ENCODE peak calls at places on chromosomes 4 and X, in nine cellular contexts. One of them, this sample, is unnamed.

GRCh38 chr4:7829687-7830580 is 109.7 kb downstream of the AFAP1 start:
- DNase-seq in stimulated activated CD4-positive, alpha-beta T cell treated with anti-CD3 and anti-CD28 coated beads, Interleukin-1b, Interleukin-23, amount 100 ng/mL, for 24 hours: no peak
- DNase-seq in IMR-90: no peak
- DNase-seq in sciatic nerve: no peak
- DNase-seq in AG20443: no peak
- DNase-seq in stimulated activated CD8-positive, alpha-beta memory T cell treated with anti-CD3 and anti-CD28 coated beads, Interleukin-12 subunit alpha, Interleukin-12 subunit beta, amount 100 ng/mL, for 1 hour: no peak
- DNase-seq in A172: no peak
- DNase-seq in HT1080: no peak
- DNase-seq in left colon: peak
- DNase-seq in this sample: no peak

GRCh38 chr4:26434030-26434639 is 56.1 kb downstream of the CCKAR start:
- DNase-seq in AG20443: no peak
- DNase-seq in IMR-90: peak
- DNase-seq in sciatic nerve: no peak
- DNase-seq in A172: no peak
- DNase-seq in left colon: no peak
- DNase-seq in stimulated activated CD4-positive, alpha-beta T cell treated with anti-CD3 and anti-CD28 coated beads, Interleukin-1b, Interleukin-23, amount 100 ng/mL, for 24 hours: no peak
- DNase-seq in stimulated activated CD8-positive, alpha-beta memory T cell treated with anti-CD3 and anti-CD28 coated beads, Interleukin-12 subunit alpha, Interleukin-12 subunit beta, amount 100 ng/mL, for 1 hour: no peak
- DNase-seq in HT1080: no peak
- DNase-seq in this sample: no peak

GRCh38 chrX:24728530-24728929 is 34.8 kb downstream of the POLA1 start:
- DNase-seq in AG20443: no peak
- DNase-seq in A172: no peak
- DNase-seq in left colon: no peak
- DNase-seq in stimulated activated CD8-positive, alpha-beta memory T cell treated with anti-CD3 and anti-CD28 coated beads, Interleukin-12 subunit alpha, Interleukin-12 subunit beta, amount 100 ng/mL, for 1 hour: no peak
- DNase-seq in sciatic nerve: no peak
- DNase-seq in IMR-90: no peak
- DNase-seq in HT1080: no peak
- DNase-seq in stimulated activated CD4-positive, alpha-beta T cell treated with anti-CD3 and anti-CD28 coated beads, Interleukin-1b, Interleukin-23, amount 100 ng/mL, for 24 hours: no peak
- DNase-seq in this sample: no peak

GRCh38 chr4:24229976-24230375 is 340.1 kb upstream of the PPARGC1A start:
- DNase-seq in sciatic nerve: no peak
- DNase-seq in IMR-90: peak
- DNase-seq in stimulated activated CD8-positive, alpha-beta memory T cell treated with anti-CD3 and anti-CD28 coated beads, Interleukin-12 subunit alpha, Interleukin-12 subunit beta, amount 100 ng/mL, for 1 hour: no peak
- DNase-seq in HT1080: no peak
- DNase-seq in left colon: no peak
- DNase-seq in AG20443: peak
- DNase-seq in stimulated activated CD4-positive, alpha-beta T cell treated with anti-CD3 and anti-CD28 coated beads, Interleukin-1b, Interleukin-23, amount 100 ng/mL, for 24 hours: no peak
- DNase-seq in A172: no peak
- DNase-seq in this sample: no peak

GRCh38 chr4:165096776-165097175 is 15.9 kb downstream of the TMEM192 start:
- DNase-seq in HT1080: peak
- DNase-seq in A172: peak
- DNase-seq in left colon: no peak
- DNase-seq in stimulated activated CD4-positive, alpha-beta T cell treated with anti-CD3 and anti-CD28 coated beads, Interleukin-1b, Interleukin-23, amount 100 ng/mL, for 24 hours: no peak
- DNase-seq in AG20443: peak
- DNase-seq in stimulated activated CD8-positive, alpha-beta memory T cell treated with anti-CD3 and anti-CD28 coated beads, Interleukin-12 subunit alpha, Interleukin-12 subunit beta, amount 100 ng/mL, for 1 hour: no peak
- DNase-seq in sciatic nerve: no peak
- DNase-seq in IMR-90: peak
- DNase-seq in this sample: no peak

GRCh38 chrX:115972717-115973116 is 197.8 kb upstream of the AGTR2 start:
- DNase-seq in stimulated activated CD4-positive, alpha-beta T cell treated with anti-CD3 and anti-CD28 coated beads, Interleukin-1b, Interleukin-23, amount 100 ng/mL, for 24 hours: no peak
- DNase-seq in HT1080: peak
- DNase-seq in left colon: no peak
- DNase-seq in sciatic nerve: no peak
- DNase-seq in stimulated activated CD8-positive, alpha-beta memory T cell treated with anti-CD3 and anti-CD28 coated beads, Interleukin-12 subunit alpha, Interleukin-12 subunit beta, amount 100 ng/mL, for 1 hour: no peak
- DNase-seq in A172: no peak
- DNase-seq in IMR-90: no peak
- DNase-seq in AG20443: no peak
- DNase-seq in this sample: no peak

GRCh38 chr4:128579454-128579853 is 230.0 kb upstream of the JADE1 start:
- DNase-seq in sciatic nerve: no peak
- DNase-seq in stimulated activated CD4-positive, alpha-beta T cell treated with anti-CD3 and anti-CD28 coated beads, Interleukin-1b, Interleukin-23, amount 100 ng/mL, for 24 hours: no peak
- DNase-seq in HT1080: no peak
- DNase-seq in AG20443: no peak
- DNase-seq in stimulated activated CD8-positive, alpha-beta memory T cell treated with anti-CD3 and anti-CD28 coated beads, Interleukin-12 subunit alpha, Interleukin-12 subunit beta, amount 100 ng/mL, for 1 hour: no peak
- DNase-seq in A172: no peak
- DNase-seq in IMR-90: no peak
- DNase-seq in left colon: no peak
- DNase-seq in this sample: no peak

GRCh38 chr4:98275129-98275528 is 13.9 kb downstream of the RAP1GDS1 start:
- DNase-seq in HT1080: no peak
- DNase-seq in AG20443: no peak
- DNase-seq in sciatic nerve: no peak
- DNase-seq in left colon: no peak
- DNase-seq in stimulated activated CD8-positive, alpha-beta memory T cell treated with anti-CD3 and anti-CD28 coated beads, Interleukin-12 subunit alpha, Interleukin-12 subunit beta, amount 100 ng/mL, for 1 hour: no peak
- DNase-seq in stimulated activated CD4-positive, alpha-beta T cell treated with anti-CD3 and anti-CD28 coated beads, Interleukin-1b, Interleukin-23, amount 100 ng/mL, for 24 hours: no peak
- DNase-seq in A172: no peak
- DNase-seq in IMR-90: no peak
- DNase-seq in this sample: no peak

GRCh38 chr4:53121304-53121865 is 244.5 kb downstream of the SCFD2 start:
- DNase-seq in A172: no peak
- DNase-seq in AG20443: no peak
- DNase-seq in stimulated activated CD8-positive, alpha-beta memory T cell treated with anti-CD3 and anti-CD28 coated beads, Interleukin-12 subunit alpha, Interleukin-12 subunit beta, amount 100 ng/mL, for 1 hour: no peak
- DNase-seq in left colon: no peak
- DNase-seq in HT1080: no peak
- DNase-seq in sciatic nerve: no peak
- DNase-seq in stimulated activated CD4-positive, alpha-beta T cell treated with anti-CD3 and anti-CD28 coated beads, Interleukin-1b, Interleukin-23, amount 100 ng/mL, for 24 hours: no peak
- DNase-seq in IMR-90: no peak
- DNase-seq in this sample: no peak

GRCh38 chr4:77100234-77100633 is 24.4 kb upstream of the CCNI start:
- DNase-seq in sciatic nerve: no peak
- DNase-seq in IMR-90: no peak
- DNase-seq in left colon: no peak
- DNase-seq in stimulated activated CD8-positive, alpha-beta memory T cell treated with anti-CD3 and anti-CD28 coated beads, Interleukin-12 subunit alpha, Interleukin-12 subunit beta, amount 100 ng/mL, for 1 hour: no peak
- DNase-seq in HT1080: no peak
- DNase-seq in A172: no peak
- DNase-seq in AG20443: no peak
- DNase-seq in stimulated activated CD4-positive, alpha-beta T cell treated with anti-CD3 and anti-CD28 coated beads, Interleukin-1b, Interleukin-23, amount 100 ng/mL, for 24 hours: no peak
- DNase-seq in this sample: no peak

GRCh38 chrX:68994135-68994882 is 165.5 kb downstream of the EFNB1 start:
- DNase-seq in AG20443: no peak
- DNase-seq in IMR-90: no peak
- DNase-seq in HT1080: no peak
- DNase-seq in left colon: no peak
- DNase-seq in A172: no peak
- DNase-seq in stimulated activated CD4-positive, alpha-beta T cell treated with anti-CD3 and anti-CD28 coated beads, Interleukin-1b, Interleukin-23, amount 100 ng/mL, for 24 hours: no peak
- DNase-seq in sciatic nerve: no peak
- DNase-seq in stimulated activated CD8-positive, alpha-beta memory T cell treated with anti-CD3 and anti-CD28 coated beads, Interleukin-12 subunit alpha, Interleukin-12 subunit beta, amount 100 ng/mL, for 1 hour: no peak
- DNase-seq in this sample: no peak

GRCh38 chr4:866761-867390 is 40.9 kb upstream of the CPLX1 start:
- DNase-seq in stimulated activated CD8-positive, alpha-beta memory T cell treated with anti-CD3 and anti-CD28 coated beads, Interleukin-12 subunit alpha, Interleukin-12 subunit beta, amount 100 ng/mL, for 1 hour: no peak
- DNase-seq in stimulated activated CD4-positive, alpha-beta T cell treated with anti-CD3 and anti-CD28 coated beads, Interleukin-1b, Interleukin-23, amount 100 ng/mL, for 24 hours: no peak
- DNase-seq in HT1080: no peak
- DNase-seq in left colon: no peak
- DNase-seq in A172: peak
- DNase-seq in sciatic nerve: no peak
- DNase-seq in AG20443: no peak
- DNase-seq in IMR-90: no peak
- DNase-seq in this sample: no peak

GRCh38 chr4:128590773-128591172 is 218.7 kb upstream of the JADE1 start:
- DNase-seq in stimulated activated CD8-positive, alpha-beta memory T cell treated with anti-CD3 and anti-CD28 coated beads, Interleukin-12 subunit alpha, Interleukin-12 subunit beta, amount 100 ng/mL, for 1 hour: no peak
- DNase-seq in A172: no peak
- DNase-seq in left colon: no peak
- DNase-seq in HT1080: no peak
- DNase-seq in stimulated activated CD4-positive, alpha-beta T cell treated with anti-CD3 and anti-CD28 coated beads, Interleukin-1b, Interleukin-23, amount 100 ng/mL, for 24 hours: no peak
- DNase-seq in AG20443: no peak
- DNase-seq in IMR-90: peak
- DNase-seq in sciatic nerve: no peak
- DNase-seq in this sample: no peak

GRCh38 chr4:8765631-8766590 is 105.7 kb downstream of the HMX1 start:
- DNase-seq in A172: no peak
- DNase-seq in left colon: no peak
- DNase-seq in HT1080: no peak
- DNase-seq in sciatic nerve: no peak
- DNase-seq in stimulated activated CD4-positive, alpha-beta T cell treated with anti-CD3 and anti-CD28 coated beads, Interleukin-1b, Interleukin-23, amount 100 ng/mL, for 24 hours: no peak
- DNase-seq in stimulated activated CD8-positive, alpha-beta memory T cell treated with anti-CD3 and anti-CD28 coated beads, Interleukin-12 subunit alpha, Interleukin-12 subunit beta, amount 100 ng/mL, for 1 hour: no peak
- DNase-seq in IMR-90: no peak
- DNase-seq in AG20443: no peak
- DNase-seq in this sample: no peak

GRCh38 chrX:115378471-115378870 is 89.0 kb downstream of the LUZP4 start:
- DNase-seq in AG20443: no peak
- DNase-seq in sciatic nerve: no peak
- DNase-seq in IMR-90: peak
- DNase-seq in A172: no peak
- DNase-seq in stimulated activated CD4-positive, alpha-beta T cell treated with anti-CD3 and anti-CD28 coated beads, Interleukin-1b, Interleukin-23, amount 100 ng/mL, for 24 hours: no peak
- DNase-seq in left colon: no peak
- DNase-seq in stimulated activated CD8-positive, alpha-beta memory T cell treated with anti-CD3 and anti-CD28 coated beads, Interleukin-12 subunit alpha, Interleukin-12 subunit beta, amount 100 ng/mL, for 1 hour: no peak
- DNase-seq in HT1080: peak
- DNase-seq in this sample: no peak

GRCh38 chr4:186592961-186593586 is 37.7 kb upstream of the MTNR1A start:
- DNase-seq in A172: no peak
- DNase-seq in left colon: no peak
- DNase-seq in sciatic nerve: no peak
- DNase-seq in AG20443: no peak
- DNase-seq in IMR-90: no peak
- DNase-seq in HT1080: no peak
- DNase-seq in stimulated activated CD4-positive, alpha-beta T cell treated with anti-CD3 and anti-CD28 coated beads, Interleukin-1b, Interleukin-23, amount 100 ng/mL, for 24 hours: no peak
- DNase-seq in stimulated activated CD8-positive, alpha-beta memory T cell treated with anti-CD3 and anti-CD28 coated beads, Interleukin-12 subunit alpha, Interleukin-12 subunit beta, amount 100 ng/mL, for 1 hour: no peak
- DNase-seq in this sample: no peak

GRCh38 chr4:128635939-128636551 is 173.5 kb upstream of the JADE1 start:
- DNase-seq in stimulated activated CD4-positive, alpha-beta T cell treated with anti-CD3 and anti-CD28 coated beads, Interleukin-1b, Interleukin-23, amount 100 ng/mL, for 24 hours: no peak
- DNase-seq in HT1080: no peak
- DNase-seq in A172: no peak
- DNase-seq in IMR-90: no peak
- DNase-seq in left colon: no peak
- DNase-seq in sciatic nerve: no peak
- DNase-seq in stimulated activated CD8-positive, alpha-beta memory T cell treated with anti-CD3 and anti-CD28 coated beads, Interleukin-12 subunit alpha, Interleukin-12 subunit beta, amount 100 ng/mL, for 1 hour: no peak
- DNase-seq in AG20443: no peak
- DNase-seq in this sample: no peak

GRCh38 chr4:150579591-150580234 is 2.2 kb upstream of the MAB21L2 start:
- DNase-seq in IMR-90: peak
- DNase-seq in sciatic nerve: peak
- DNase-seq in A172: no peak
- DNase-seq in AG20443: peak
- DNase-seq in stimulated activated CD4-positive, alpha-beta T cell treated with anti-CD3 and anti-CD28 coated beads, Interleukin-1b, Interleukin-23, amount 100 ng/mL, for 24 hours: no peak
- DNase-seq in left colon: no peak
- DNase-seq in stimulated activated CD8-positive, alpha-beta memory T cell treated with anti-CD3 and anti-CD28 coated beads, Interleukin-12 subunit alpha, Interleukin-12 subunit beta, amount 100 ng/mL, for 1 hour: no peak
- DNase-seq in HT1080: no peak
- DNase-seq in this sample: no peak

GRCh38 chrX:41164469-41164868 is 79.2 kb downstream of the USP9X start:
- DNase-seq in left colon: peak
- DNase-seq in HT1080: no peak
- DNase-seq in AG20443: no peak
- DNase-seq in A172: no peak
- DNase-seq in IMR-90: no peak
- DNase-seq in sciatic nerve: no peak
- DNase-seq in stimulated activated CD4-positive, alpha-beta T cell treated with anti-CD3 and anti-CD28 coated beads, Interleukin-1b, Interleukin-23, amount 100 ng/mL, for 24 hours: no peak
- DNase-seq in stimulated activated CD8-positive, alpha-beta memory T cell treated with anti-CD3 and anti-CD28 coated beads, Interleukin-12 subunit alpha, Interleukin-12 subunit beta, amount 100 ng/mL, for 1 hour: no peak
- DNase-seq in this sample: no peak

This sample was measured in ureter.